ENCODE peak calls at places on chromosomes 4 and X, in four cellular contexts. One of them, this sample, is unnamed.

GRCh38 chr4:5036239-5036638 is 15.0 kb upstream of the STK32B start:
- DNase-seq in neuronal stem cell: no peak
- DNase-seq in endodermal cell: no peak
- DNase-seq in adipocyte: peak; percentile 72
- DNase-seq in this sample: no peak

GRCh38 chrX:8738588-8739189 is 6.8 kb upstream of the ANOS1 start:
- DNase-seq in neuronal stem cell: no peak
- DNase-seq in endodermal cell: peak; percentile 77
- DNase-seq in adipocyte: peak; percentile 71
- DNase-seq in this sample: peak; percentile 63

GRCh38 chrX:110219920-110220319 is 98.0 kb downstream of the AMMECR1 start:
- DNase-seq in neuronal stem cell: no peak
- DNase-seq in endodermal cell: no peak
- DNase-seq in adipocyte: peak; percentile 14
- DNase-seq in this sample: no peak

GRCh38 chr4:5928241-5928640 is 35.4 kb upstream of the CRMP1 start:
- DNase-seq in neuronal stem cell: no peak
- DNase-seq in adipocyte: no peak
- DNase-seq in endodermal cell: peak; percentile 53
- DNase-seq in this sample: no peak

GRCh38 chrX:130878350-130879341 is 24.4 kb downstream of the ENOX2 start:
- DNase-seq in adipocyte: peak; percentile 76
- DNase-seq in neuronal stem cell: no peak
- DNase-seq in endodermal cell: no peak
- DNase-seq in this sample: no peak

GRCh38 chr4:1506956-1507721 is 100.9 kb upstream of the NKX1-1 start:
- DNase-seq in endodermal cell: peak; percentile 51
- DNase-seq in adipocyte: no peak
- DNase-seq in neuronal stem cell: peak; percentile 18
- DNase-seq in this sample: peak; percentile 61

GRCh38 chr4:132276989-132277388 is 872.1 kb upstream of the PCDH10 start:
- DNase-seq in neuronal stem cell: no peak
- DNase-seq in adipocyte: no peak
- DNase-seq in endodermal cell: no peak
- DNase-seq in this sample: no peak

GRCh38 chr4:139899346-139899745 is 233.7 kb downstream of the MGST2 start:
- DNase-seq in endodermal cell: no peak
- DNase-seq in adipocyte: no peak
- DNase-seq in neuronal stem cell: no peak
- DNase-seq in this sample: no peak

GRCh38 chr4:37762294-37763163 is 64.0 kb upstream of the PGM2 start:
- DNase-seq in adipocyte: no peak
- DNase-seq in neuronal stem cell: no peak
- DNase-seq in endodermal cell: peak; percentile 54
- DNase-seq in this sample: peak; percentile 9

GRCh38 chrX:108171671-108172070 is 80.1 kb downstream of the ATG4A start:
- DNase-seq in neuronal stem cell: no peak
- DNase-seq in adipocyte: no peak
- DNase-seq in endodermal cell: no peak
- DNase-seq in this sample: no peak

GRCh38 chr4:101256222-101256621 is 91.1 kb downstream of the PPP3CA start:
- DNase-seq in adipocyte: no peak
- DNase-seq in endodermal cell: no peak
- DNase-seq in neuronal stem cell: no peak
- DNase-seq in this sample: no peak

GRCh38 chr4:8542776-8543525 is 37.2 kb upstream of the GPR78 start:
- DNase-seq in adipocyte: peak; percentile 27
- DNase-seq in endodermal cell: no peak
- DNase-seq in neuronal stem cell: no peak
- DNase-seq in this sample: no peak

GRCh38 chr4:102642571-102643298 is 118.0 kb downstream of the MANBA start:
- DNase-seq in endodermal cell: no peak
- DNase-seq in adipocyte: peak; percentile 59
- DNase-seq in neuronal stem cell: no peak
- DNase-seq in this sample: no peak

GRCh38 chr4:122827899-122828601 is 1.4 kb downstream of the FGF2 start:
- DNase-seq in endodermal cell: peak; percentile 89
- DNase-seq in neuronal stem cell: peak; percentile 58
- DNase-seq in adipocyte: peak; percentile 87
- DNase-seq in this sample: peak; percentile 85

GRCh38 chr4:120071192-120071795 is 4.6 kb upstream of the MAD2L1 start:
- DNase-seq in adipocyte: peak; percentile 90
- DNase-seq in endodermal cell: peak; percentile 49
- DNase-seq in neuronal stem cell: peak; percentile 31
- DNase-seq in this sample: peak; percentile 59

GRCh38 chrX:139881572-139881971 is 51.3 kb downstream of the ATP11C start:
- DNase-seq in endodermal cell: no peak
- DNase-seq in neuronal stem cell: no peak
- DNase-seq in adipocyte: peak; percentile 66
- DNase-seq in this sample: no peak

GRCh38 chr4:88809561-88810219 is 112.1 kb upstream of the NAP1L5 start:
- DNase-seq in adipocyte: no peak
- DNase-seq in neuronal stem cell: no peak
- DNase-seq in endodermal cell: no peak
- DNase-seq in this sample: no peak

GRCh38 chrX:151488677-151489076 is 74.8 kb upstream of the PASD1 start:
- DNase-seq in adipocyte: no peak
- DNase-seq in neuronal stem cell: no peak
- DNase-seq in endodermal cell: peak; percentile 64
- DNase-seq in this sample: peak; percentile 9

GRCh38 chrX:16416588-16416987 is 233.4 kb upstream of the S100G start:
- DNase-seq in neuronal stem cell: no peak
- DNase-seq in endodermal cell: no peak
- DNase-seq in adipocyte: no peak
- DNase-seq in this sample: no peak

GRCh38 chr4:86973668-86974067 is 38.9 kb downstream of the AFF1 start:
- DNase-seq in adipocyte: no peak
- DNase-seq in neuronal stem cell: no peak
- DNase-seq in endodermal cell: no peak
- DNase-seq in this sample: no peak

GRCh38 chr4:86971355-86971683 is 36.5 kb downstream of the AFF1 start:
- DNase-seq in neuronal stem cell: no peak
- DNase-seq in endodermal cell: no peak
- DNase-seq in adipocyte: no peak
- DNase-seq in this sample: no peak

GRCh38 chr4:86970447-86971354 is 35.9 kb downstream of the AFF1 start:
- DNase-seq in endodermal cell: no peak
- DNase-seq in neuronal stem cell: no peak
- DNase-seq in adipocyte: no peak
- DNase-seq in this sample: peak; percentile 6

GRCh38 chr4:86974481-86975050 is 39.8 kb downstream of the AFF1 start:
- DNase-seq in adipocyte: peak; percentile 62
- DNase-seq in endodermal cell: no peak
- DNase-seq in neuronal stem cell: no peak
- DNase-seq in this sample: no peak

DNA sequence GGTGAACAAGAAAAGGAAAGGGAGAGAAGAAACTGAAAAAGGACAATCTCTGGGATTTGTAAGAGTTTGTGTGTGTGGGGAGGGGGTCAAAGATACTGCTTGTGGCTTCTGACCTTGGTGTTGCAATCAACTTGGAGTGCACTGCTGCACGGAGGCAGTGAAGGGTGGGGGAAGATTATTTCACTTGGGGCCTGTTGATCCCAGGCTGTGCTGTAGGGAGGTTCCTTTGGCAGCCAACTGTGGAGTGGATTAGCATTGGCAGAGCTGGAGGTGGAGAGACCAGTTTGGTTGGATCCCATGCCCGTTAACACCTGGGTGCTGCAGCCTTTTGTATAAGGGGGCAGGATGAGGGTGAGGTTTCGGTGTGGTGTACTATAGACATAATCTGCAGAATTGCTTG is 38.2 kb downstream of the AFF1 start:
- DNase-seq in adipocyte: no peak
- DNase-seq in neuronal stem cell: no peak
- DNase-seq in endodermal cell: peak; percentile 68
- DNase-seq in this sample: no peak
- H3K4me1 ChIP-seq in adipocyte: peaks cover 13% of the 10 kb centered on the region
- H3K4me1 ChIP-seq in neuronal stem cell: peaks cover 4% of the 10 kb centered on the region
- H3K4me1 ChIP-seq in endodermal cell: peaks cover 5% of the 10 kb centered on the region
- H3K4me1 ChIP-seq in this sample: peaks cover 17% of the 10 kb centered on the region

DNA sequence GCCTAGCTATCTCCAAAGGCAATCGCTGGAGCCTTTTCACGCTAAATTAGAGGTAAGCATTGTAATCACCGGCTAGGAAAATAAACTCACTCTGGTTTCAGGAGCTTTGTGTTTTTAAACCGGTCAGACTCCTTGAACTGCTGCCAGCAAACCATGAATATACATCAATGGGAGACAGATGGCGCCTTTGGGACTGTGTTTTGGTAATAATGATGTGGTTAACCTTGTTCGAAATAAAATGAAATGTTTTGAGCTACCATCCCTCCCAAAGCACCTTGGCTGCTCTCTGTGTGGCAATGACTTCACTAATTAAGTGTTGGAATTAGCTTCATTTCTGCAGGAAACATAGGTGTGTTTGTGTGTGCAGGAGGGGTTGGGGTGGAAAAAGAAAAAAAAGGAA is 65.3 kb downstream of the CLNK start:
- DNase-seq in adipocyte: peak; percentile 21
- DNase-seq in endodermal cell: no peak
- DNase-seq in neuronal stem cell: no peak
- DNase-seq in this sample: no peak
- H3K4me3 ChIP-seq in adipocyte: no peak overlapping the region
- H3K4me3 ChIP-seq in endodermal cell: no peak overlapping the region
- H3K4me3 ChIP-seq in neuronal stem cell: no peak overlapping the region
- H3K4me3 ChIP-seq in this sample: no peak overlapping the region

GRCh38 chr4:48342559-48342878 is 1.2 kb downstream of the SLAIN2 start:
- DNase-seq in neuronal stem cell: no peak
- DNase-seq in endodermal cell: no peak
- DNase-seq in adipocyte: peak; percentile 44
- DNase-seq in this sample: no peak
- H3K4me1 ChIP-seq in neuronal stem cell: peaks cover 1% of the 10 kb centered on the region
- H3K4me1 ChIP-seq in endodermal cell: peaks cover 4% of the 10 kb centered on the region
- H3K4me1 ChIP-seq in adipocyte: peaks cover 44% of the 10 kb centered on the region
- H3K4me1 ChIP-seq in this sample: peaks cover 35% of the 10 kb centered on the region

DNA sequence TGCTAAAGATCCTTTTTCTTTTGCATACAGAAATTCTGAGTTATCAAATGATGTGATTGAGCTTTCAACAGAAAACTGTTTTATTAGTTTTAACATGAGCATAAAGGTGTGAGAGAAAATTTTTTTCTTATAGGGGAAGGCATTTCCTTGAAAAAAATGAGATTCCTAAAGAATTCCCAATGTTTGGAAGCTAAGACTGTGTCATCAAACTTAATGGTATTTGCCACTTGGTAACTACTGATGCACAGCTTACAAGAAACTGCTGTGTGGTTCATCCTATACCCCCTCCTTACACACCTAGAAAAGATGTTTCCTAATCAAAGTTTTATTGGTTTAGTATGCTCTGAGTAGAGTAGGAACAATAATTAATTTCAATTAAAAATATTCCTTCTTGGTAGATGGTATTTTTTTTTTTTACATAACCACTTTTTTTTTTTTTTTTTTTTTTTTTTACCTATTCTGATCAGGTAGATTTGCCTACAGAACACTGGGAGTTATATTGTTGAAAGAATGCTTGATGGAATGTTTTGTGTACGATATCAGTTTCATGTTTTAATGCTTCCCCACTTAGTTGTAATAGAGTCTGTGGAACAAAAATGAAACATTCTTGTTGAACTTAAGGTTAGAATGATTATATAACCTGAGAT is 6.0 kb downstream of the PTPN13 start:
- DNase-seq in adipocyte: no peak
- DNase-seq in endodermal cell: no peak
- DNase-seq in neuronal stem cell: no peak
- DNase-seq in this sample: no peak
- H3K4me3 ChIP-seq in adipocyte: no peak overlapping the region
- H3K4me3 ChIP-seq in endodermal cell: no peak overlapping the region
- H3K4me3 ChIP-seq in neuronal stem cell: no peak overlapping the region
- H3K4me3 ChIP-seq in this sample: peak overlapping the region; percentile 4

GRCh38 chr4:26887143-26887542 is 26.5 kb downstream of the STIM2 start:
- DNase-seq in adipocyte: no peak
- DNase-seq in neuronal stem cell: no peak
- DNase-seq in endodermal cell: no peak
- DNase-seq in this sample: no peak

GRCh38 chr4:26887809-26888208 is 27.2 kb downstream of the STIM2 start:
- DNase-seq in adipocyte: no peak
- DNase-seq in neuronal stem cell: no peak
- DNase-seq in endodermal cell: no peak
- DNase-seq in this sample: no peak

GRCh38 chr4:26879805-26880204 is 19.2 kb downstream of the STIM2 start:
- DNase-seq in adipocyte: no peak
- DNase-seq in endodermal cell: no peak
- DNase-seq in neuronal stem cell: no peak
- DNase-seq in this sample: no peak

GRCh38 chr4:26885912-26886274 is 25.3 kb downstream of the STIM2 start:
- DNase-seq in adipocyte: no peak
- DNase-seq in endodermal cell: no peak
- DNase-seq in neuronal stem cell: no peak
- DNase-seq in this sample: no peak

DNA sequence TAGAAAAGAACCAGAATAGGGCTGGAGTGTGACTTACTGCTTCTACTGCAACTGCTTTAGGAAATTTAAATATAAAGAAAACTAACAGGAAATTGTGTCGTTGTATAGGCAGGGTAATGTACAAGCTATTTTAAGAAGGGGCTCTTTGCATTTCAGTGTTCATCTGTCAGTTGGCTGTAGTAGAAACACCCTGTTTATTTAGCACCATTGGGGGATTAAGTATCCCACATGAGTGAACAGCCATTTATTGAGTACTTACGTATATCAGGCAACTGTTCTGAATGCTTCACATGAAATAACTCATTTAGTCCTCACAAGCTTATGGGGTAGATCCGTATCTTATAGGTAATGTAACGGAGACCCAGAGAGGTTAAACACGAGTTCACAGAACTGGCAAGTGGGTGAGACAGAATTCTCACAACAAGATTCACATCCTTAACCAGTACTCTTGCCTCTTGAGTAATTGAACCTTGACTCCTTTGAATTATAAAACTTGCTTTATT is 23.9 kb downstream of the STIM2 start:
- DNase-seq in endodermal cell: no peak
- DNase-seq in neuronal stem cell: no peak
- DNase-seq in adipocyte: no peak
- DNase-seq in this sample: no peak
- H3K4me1 ChIP-seq in endodermal cell: no peaks in the 10 kb centered on the region
- H3K4me1 ChIP-seq in neuronal stem cell: no peaks in the 10 kb centered on the region
- H3K4me1 ChIP-seq in adipocyte: no peaks in the 10 kb centered on the region
- H3K4me1 ChIP-seq in this sample: peaks cover 3% of the 10 kb centered on the region

GRCh38 chr4:143700420-143701352 is at the start of gene FREM3:
- DNase-seq in endodermal cell: peak; percentile 84
- DNase-seq in adipocyte: peak; percentile 11
- DNase-seq in neuronal stem cell: peak; percentile 20
- DNase-seq in this sample: peak; percentile 55
- H3K4me3 ChIP-seq in endodermal cell: peak within 1 kb of the TSS; percentile 77
- H3K4me3 ChIP-seq in adipocyte: peak within 1 kb of the TSS; percentile 66
- H3K4me3 ChIP-seq in neuronal stem cell: peak within 1 kb of the TSS; percentile 74
- H3K4me3 ChIP-seq in this sample: peak within 1 kb of the TSS; percentile 64

GRCh38 chr4:43352859-43353258 is 460.3 kb downstream of the GRXCR1 start:
- DNase-seq in endodermal cell: no peak
- DNase-seq in neuronal stem cell: no peak
- DNase-seq in adipocyte: no peak
- DNase-seq in this sample: no peak
- H3K4me1 ChIP-seq in endodermal cell: no peaks in the 10 kb centered on the region
- H3K4me1 ChIP-seq in neuronal stem cell: no peaks in the 10 kb centered on the region
- H3K4me1 ChIP-seq in adipocyte: no peaks in the 10 kb centered on the region
- H3K4me1 ChIP-seq in this sample: no peaks in the 10 kb centered on the region